ENCODE peak calls at places on chromosomes 4 and X, in ten cellular contexts. V, P, C, S, A, T, L, N, U and O are unnamed samples.
A peak's percentile ranks its signal among the peaks of the same experiment; 100 is the strongest.

GRCh38 chrX:73262991-73263390 is 48.3 kb upstream of the NAP1L2 start:
- DNase-seq in V (no peak), P (no peak), C (no peak), S (no peak), A (peak; percentile 8), T (no peak), L (no peak), N (no peak), U (peak; percentile 0), O (no peak)

GRCh38 chrX:22424141-22424915 is 151.6 kb downstream of the CBLL2 start:
- DNase-seq in V (no peak), P (no peak), C (no peak), S (no peak), A (peak; percentile 80), T (no peak), L (no peak), N (no peak), U (peak; percentile 64), O (no peak)

GRCh38 chr4:182925298-182925738 is 8.1 kb upstream of the DCTD start:
- DNase-seq in V (peak; percentile 75), P (peak; percentile 80), C (peak; percentile 47), S (peak; percentile 72), A (peak; percentile 33), T (peak; percentile 36), L (no peak), N (peak; percentile 44), U (peak; percentile 49), O (peak; percentile 44)

GRCh38 chrX:153477901-153478300 is 7.5 kb upstream of the HAUS7 start:
- DNase-seq in V (peak; percentile 61), P (no peak), C (no peak), S (no peak), A (no peak), T (no peak), L (no peak), N (no peak), U (no peak), O (no peak)

GRCh38 chrX:44953734-44954502 is 80.9 kb downstream of the KDM6A start:
- DNase-seq in V (no peak), P (no peak), C (no peak), S (no peak), A (no peak), T (no peak), L (no peak), N (peak; percentile 33), U (no peak), O (no peak)

GRCh38 chr4:82528868-82529267 is 32.9 kb downstream of the TMEM150C start:
- DNase-seq in V (no peak), P (no peak), C (no peak), S (no peak), A (no peak), T (no peak), L (no peak), N (no peak), U (no peak), O (no peak)

GRCh38 chr4:97828646-97829045 is 314.6 kb downstream of the STPG2 start:
- DNase-seq in V (no peak), P (no peak), C (no peak), S (no peak), A (no peak), T (no peak), L (no peak), N (no peak), U (no peak), O (no peak)

GRCh38 chrX:29145316-29145715 is 558.1 kb downstream of the IL1RAPL1 start:
- DNase-seq in V (peak; percentile 39), P (no peak), C (no peak), S (no peak), A (no peak), T (no peak), L (no peak), N (no peak), U (no peak), O (no peak)

GRCh38 chrX:54423161-54423888 is 16.9 kb upstream of the TSR2 start:
- DNase-seq in V (no peak), P (no peak), C (no peak), S (no peak), A (no peak), T (no peak), L (no peak), N (peak; percentile 13), U (no peak), O (no peak)

GRCh38 chrX:7147431-7147977 is at the start of gene STS:
- DNase-seq in V (peak; percentile 10), P (peak; percentile 22), C (peak; percentile 39), S (peak; percentile 20), A (no peak), T (no peak), L (peak; percentile 83), N (peak; percentile 68), U (peak; percentile 8), O (no peak)

GRCh38 chr4:38782452-38783108 is at the start of gene TLR10:
- DNase-seq in V (peak; percentile 17), P (peak; percentile 52), C (peak; percentile 36), S (peak; percentile 36), A (peak; percentile 53), T (no peak), L (no peak), N (peak; percentile 44), U (no peak), O (peak; percentile 15)

GRCh38 chrX:150316564-150316963 is 46.6 kb upstream of the MAMLD1 start:
- DNase-seq in V (no peak), P (no peak), C (no peak), S (no peak), A (no peak), T (no peak), L (no peak), N (no peak), U (no peak), O (no peak)

GRCh38 chr4:127759893-127760292 is 22.2 kb upstream of the HSPA4L start:
- DNase-seq in V (no peak), P (no peak), C (no peak), S (no peak), A (peak; percentile 88), T (no peak), L (no peak), N (no peak), U (no peak), O (no peak)

GRCh38 chrX:2614911-2615310 is 76.2 kb upstream of the CD99 start:
- DNase-seq in V (peak; percentile 75), P (no peak), C (no peak), S (no peak), A (peak; percentile 59), T (no peak), L (no peak), N (no peak), U (peak; percentile 58), O (peak; percentile 64)

DNA sequence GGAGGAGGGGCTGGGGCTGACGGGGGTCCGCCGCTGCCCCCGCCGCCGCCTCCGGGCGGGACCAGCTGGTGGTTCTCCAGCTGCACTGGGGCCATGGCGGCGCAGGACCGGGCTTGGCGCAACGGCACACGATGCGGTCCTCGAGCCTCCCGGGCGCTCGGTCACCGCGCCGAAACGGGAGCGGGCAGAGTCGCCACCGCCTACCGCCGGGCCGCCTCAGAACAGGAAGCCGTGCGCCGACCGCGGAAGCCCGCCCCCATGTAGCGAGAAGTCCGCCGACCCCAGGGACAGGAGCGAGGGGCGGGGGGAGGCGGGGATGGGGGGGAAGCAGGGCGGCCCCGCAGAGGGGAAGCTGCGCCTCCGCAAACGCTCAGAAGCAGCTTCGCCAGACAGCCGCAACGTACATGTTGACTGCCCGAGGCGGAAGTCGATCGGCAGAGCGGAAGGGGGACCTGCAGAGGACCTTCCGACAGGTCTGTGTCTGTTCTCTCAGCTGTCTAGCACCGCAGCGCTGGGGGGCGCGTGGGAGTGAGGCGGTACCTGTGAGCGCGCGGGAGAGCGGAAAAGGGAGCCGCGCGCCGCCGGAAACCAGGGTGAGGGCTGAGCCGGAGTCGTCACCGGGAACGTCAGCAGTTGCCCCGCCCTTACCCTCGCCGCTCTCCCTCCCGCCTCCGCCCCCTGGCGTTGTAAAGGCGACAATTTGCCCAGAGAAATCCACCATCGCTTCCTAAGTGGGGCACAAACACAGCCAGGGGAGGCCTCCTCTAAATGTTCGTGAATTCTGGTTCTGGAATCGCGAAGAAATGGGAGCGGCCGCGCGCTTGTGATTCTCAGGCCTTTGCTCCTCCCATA is at the start of gene MED14:
- DNase-seq in V (peak; percentile 75), P (peak; percentile 80), C (peak; percentile 79), S (peak; percentile 92), A (peak; percentile 71), T (peak; percentile 80), L (peak; percentile 93), N (peak; percentile 85), U (peak; percentile 80), O (peak; percentile 37)
- TF ChIP-seq CTCF in V (peak; percentile 12), P (peak; percentile 62), C (peak; percentile 67), S (no peak), A (peak; percentile 61), T (peak; percentile 31), L (peak; percentile 43), N (peak; percentile 34), U (peak; percentile 65), O (peak; percentile 51)

GRCh38 chr4:125736057-125736456 is 421.3 kb downstream of the FAT4 start:
- DNase-seq in V (peak; percentile 30), P (no peak), C (no peak), S (no peak), A (peak; percentile 27), T (no peak), L (no peak), N (no peak), U (peak; percentile 38), O (no peak)
- TF ChIP-seq CTCF in V (peak; percentile 37), P (no peak), C (no peak), S (no peak), A (no peak), T (no peak), L (no peak), N (no peak), U (peak; percentile 29), O (peak; percentile 30)

DNA sequence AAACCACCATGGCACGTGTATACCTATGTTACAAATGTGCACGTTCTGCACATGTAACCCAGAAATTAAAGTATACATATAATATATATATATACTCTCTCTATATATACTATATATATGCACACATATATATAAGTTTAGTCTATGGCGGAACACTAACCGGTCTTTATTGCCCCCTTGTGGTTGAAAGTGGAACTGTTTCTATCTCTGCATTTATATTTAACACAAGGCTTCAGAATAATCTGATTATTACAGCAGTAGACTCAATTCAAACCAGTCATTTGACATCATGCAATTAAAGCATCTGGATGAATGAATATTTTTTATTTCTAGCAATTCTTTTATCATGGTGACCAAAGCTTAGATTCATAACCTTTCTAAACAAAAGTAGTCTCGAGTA is 14.6 kb downstream of the RAB9B start:
- DNase-seq in V (no peak), P (no peak), C (peak; percentile 59), S (peak; percentile 43), A (peak; percentile 52), T (no peak), L (no peak), N (peak; percentile 25), U (peak; percentile 11), O (peak; percentile 25)
- TF ChIP-seq CTCF in V (peak; percentile 44), P (peak; percentile 58), C (peak; percentile 91), S (peak; percentile 32), A (peak; percentile 27), T (peak; percentile 71), L (peak; percentile 71), N (peak; percentile 77), U (peak; percentile 74), O (peak; percentile 29)

DNA sequence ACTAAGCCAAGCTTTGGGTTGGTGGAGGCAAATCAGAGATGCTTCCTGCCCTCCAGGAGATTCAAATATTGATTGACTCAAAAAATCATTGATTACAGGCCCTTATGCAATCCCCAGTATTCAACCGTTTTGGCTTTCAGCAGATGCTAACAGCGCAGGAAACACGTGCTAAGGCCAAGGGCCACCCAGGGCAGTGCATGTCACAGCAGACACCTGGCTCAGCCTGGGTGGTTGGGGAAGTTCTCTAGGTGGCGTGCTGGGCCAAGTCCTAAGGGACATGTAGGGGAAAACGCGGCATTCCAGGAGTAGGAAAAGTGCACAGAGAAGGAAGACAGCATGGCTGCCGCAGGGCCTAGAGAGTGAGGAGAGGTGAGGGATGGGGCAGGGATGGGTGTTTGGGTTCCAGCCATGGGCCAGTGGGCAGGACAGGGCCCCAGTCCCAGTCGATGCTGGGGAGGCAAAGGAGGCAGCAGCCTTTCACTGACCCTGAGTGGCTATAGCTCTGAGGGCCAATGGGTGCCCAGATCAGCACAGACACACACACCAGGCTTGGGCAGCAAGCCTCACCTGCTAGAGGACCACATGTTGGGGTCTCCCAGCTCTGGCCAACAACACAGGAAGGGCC is 239.1 kb downstream of the EVC2 start:
- DNase-seq in V (no peak), P (no peak), C (no peak), S (no peak), A (no peak), T (no peak), L (no peak), N (no peak), U (no peak), O (no peak)
- TF ChIP-seq CTCF in V (no peak), P (no peak), C (no peak), S (no peak), A (no peak), T (no peak), L (no peak), N (no peak), U (peak; percentile 7), O (no peak)